ENCODE peak calls at places on chromosomes 13 and 19, in eight cellular contexts. C is upper lobe of right lung, K is stomach, B is transverse colon, P is neuronal stem cell, E is cardiac fibroblast, Z is choroid plexus epithelial cell, Q is HL-60. G is an unnamed sample.
A peak's percentile ranks its signal among the peaks of the same experiment; 100 is the strongest.

GRCh38 chr13:21219044-21219381 is 42.6 kb downstream of the MRPL57 start:
- DNase-seq in C (no peak), B (no peak), P (no peak), K (no peak), Z (no peak), E (no peak), Q (no peak), G (no peak)

GRCh38 chr13:48234652-48235099 is 1.7 kb downstream of the ITM2B start:
- DNase-seq in P (no peak), K (no peak), B (no peak), C (no peak), Z (peak; percentile 23), E (peak; percentile 45), Q (no peak), G (no peak)

GRCh38 chr13:92221916-92222315 is 823.5 kb downstream of the GPC5 start:
- DNase-seq in C (no peak), B (no peak), P (no peak), K (no peak), Z (peak; percentile 32), Q (no peak), E (no peak), G (no peak)

GRCh38 chr19:46862974-46863632 is 2.3 kb downstream of the ARHGAP35 start:
- DNase-seq in P (no peak), Q (no peak), C (peak; percentile 33), K (no peak), B (no peak), Z (no peak), E (no peak), G (no peak)

GRCh38 chr13:94311893-94312292 is 167.6 kb downstream of the DCT start:
- DNase-seq in P (no peak), E (peak; percentile 19), K (no peak), Z (no peak), B (no peak), C (no peak), Q (no peak), G (no peak)

GRCh38 chr13:94479559-94480095 is at the start of gene DCT:
- DNase-seq in B (no peak), K (no peak), Z (no peak), C (no peak), Q (no peak), P (peak; percentile 72), E (no peak), G (no peak)

GRCh38 chr13:48391257-48391656 is 21.7 kb downstream of the LPAR6 start:
- DNase-seq in K (no peak), C (no peak), Q (no peak), Z (no peak), E (no peak), B (no peak), P (no peak), G (no peak)

GRCh38 chr19:8457209-8457608 is 12.4 kb downstream of the HNRNPM start:
- DNase-seq in C (no peak), P (no peak), Z (no peak), B (no peak), Q (no peak), K (no peak), E (no peak), G (no peak)

GRCh38 chr13:90502762-90503161 is 844.7 kb upstream of the MIR17HG start:
- DNase-seq in E (no peak), B (no peak), Q (no peak), C (no peak), Z (no peak), K (no peak), P (no peak), G (no peak)

GRCh38 chr13:31029129-31029528 is 96.7 kb downstream of the TEX26 start:
- DNase-seq in B (no peak), K (no peak), Q (no peak), P (no peak), E (peak; percentile 43), C (no peak), Z (no peak), G (no peak)

GRCh38 chr13:80256352-80256932 is 84.5 kb downstream of the SPRY2 start:
- DNase-seq in K (no peak), P (no peak), C (no peak), Q (no peak), Z (no peak), B (no peak), E (no peak), G (no peak)

GRCh38 chr13:52879950-52880650 is 31.7 kb upstream of the PCDH8 start:
- DNase-seq in C (no peak), Z (no peak), B (no peak), P (no peak), E (no peak), Q (no peak), K (no peak), G (no peak)

GRCh38 chr13:34993470-34993869 is 51.4 kb downstream of the NBEA start:
- DNase-seq in Q (no peak), Z (peak; percentile 33), P (no peak), K (no peak), C (no peak), B (no peak), E (peak; percentile 1), G (peak; percentile 6)

GRCh38 chr13:99050983-99051488 is 73.2 kb upstream of the DOCK9 start:
- DNase-seq in E (no peak), Q (no peak), Z (no peak), C (no peak), K (no peak), B (no peak), P (no peak), G (no peak)

GRCh38 chr13:97298816-97299215 is 76.7 kb downstream of the MBNL2 start:
- DNase-seq in Z (peak; percentile 31), K (no peak), P (no peak), B (no peak), Q (no peak), C (no peak), E (no peak), G (no peak)

GRCh38 chr13:43159007-43159406 is 135.6 kb downstream of the DNAJC15 start:
- DNase-seq in K (no peak), B (no peak), P (no peak), E (peak; percentile 53), Z (peak; percentile 74), Q (no peak), C (no peak), G (peak; percentile 50)

GRCh38 chr19:13150919-13151604 is 851 bp downstream of the IER2 start:
- DNase-seq in Z (no peak), E (no peak), Q (no peak), P (peak; percentile 42), K (no peak), B (no peak), C (no peak), G (no peak)

GRCh38 chr19:30085394-30085793 is 143.4 kb downstream of the URI1 start:
- DNase-seq in E (no peak), C (peak; percentile 47), K (no peak), Z (no peak), B (no peak), P (no peak), Q (no peak), G (no peak)

GRCh38 chr13:111610077-111610476 is 289.6 kb downstream of the TEX29 start:
- DNase-seq in E (no peak), Z (no peak), Q (no peak), P (no peak), C (peak; percentile 20), K (no peak), B (no peak), G (no peak)

GRCh38 chr13:111614009-111614408 is 293.6 kb downstream of the TEX29 start:
- DNase-seq in P (no peak), B (no peak), Q (no peak), K (no peak), Z (no peak), C (no peak), E (no peak), G (no peak)

GRCh38 chr13:111609631-111610030 is 289.2 kb downstream of the TEX29 start:
- DNase-seq in E (no peak), B (no peak), Q (no peak), K (no peak), C (peak; percentile 40), P (no peak), Z (no peak), G (no peak)

GRCh38 chr13:111612918-111613317 is 292.5 kb downstream of the TEX29 start:
- DNase-seq in E (no peak), C (peak; percentile 35), K (no peak), P (no peak), Z (no peak), Q (no peak), B (no peak), G (no peak)

GRCh38 chr13:111610879-111611278 is 290.4 kb downstream of the TEX29 start:
- DNase-seq in E (no peak), K (no peak), Z (no peak), Q (no peak), B (no peak), P (no peak), C (peak; percentile 22), G (no peak)
- H3K4me3 ChIP-seq in E (no peak overlapping the region), K (no peak overlapping the region), Z (no peak overlapping the region), Q (no peak overlapping the region), B (no peak overlapping the region), P (no peak overlapping the region), C (no peak overlapping the region), G (no peak overlapping the region)

GRCh38 chr19:1000591-1001537 is 645 bp downstream of the GRIN3B start:
- DNase-seq in B (no peak), K (no peak), E (no peak), Z (no peak), C (no peak), P (no peak), Q (no peak), G (no peak)
- H3K4me3 ChIP-seq in B (no peak overlapping the region), K (no peak overlapping the region), E (no peak overlapping the region), Z (no peak overlapping the region), C (no peak overlapping the region), P (peak overlapping the region; percentile 88), Q (no peak overlapping the region), G (peak overlapping the region; percentile 34)

DNA sequence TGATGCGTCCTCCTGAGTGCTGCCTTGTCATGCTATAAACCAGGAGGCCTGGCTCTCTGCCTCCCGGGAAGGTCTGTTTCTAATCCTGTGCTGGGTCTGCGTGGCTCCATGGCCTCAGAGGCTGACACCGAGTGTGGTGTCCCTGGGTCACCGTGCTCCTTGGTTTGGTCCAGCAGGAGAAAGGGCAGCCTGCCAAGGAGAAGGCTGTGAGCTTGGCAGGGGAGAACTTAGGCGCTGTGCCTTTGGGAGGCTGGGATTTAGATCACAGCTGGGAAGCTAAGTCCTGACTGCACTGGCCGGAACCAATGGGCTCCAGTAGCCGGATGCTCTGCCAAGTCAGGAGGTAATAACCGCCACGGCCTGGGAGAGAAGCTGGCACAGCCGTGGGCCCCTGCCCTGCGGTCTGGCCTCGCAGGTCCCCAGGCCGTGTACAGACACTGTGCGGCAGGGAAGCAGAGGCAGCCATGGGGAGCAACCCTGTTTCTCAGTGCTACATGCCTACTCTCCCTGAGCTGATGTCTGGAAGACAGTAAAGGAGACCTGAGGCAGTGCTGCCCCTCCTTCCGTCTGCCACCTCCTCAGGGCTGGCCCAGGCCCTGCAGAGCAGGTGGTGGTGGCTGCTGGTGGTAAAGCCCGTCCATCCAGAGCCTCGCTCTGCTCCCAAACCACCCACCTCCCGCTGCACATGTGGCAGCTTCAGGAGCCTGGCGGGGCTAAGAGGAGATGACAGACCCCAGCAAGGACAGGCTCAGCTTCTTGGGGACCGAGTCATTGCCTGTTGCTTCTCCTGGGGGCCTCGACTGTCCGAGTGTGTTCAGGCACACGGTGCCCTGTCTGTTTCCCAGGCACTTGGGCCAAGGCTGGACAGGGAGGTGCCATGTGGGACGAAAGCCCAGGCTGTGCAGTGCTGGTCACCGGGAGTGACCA is 44.9 kb downstream of the C13orf46 start:
- DNase-seq in C (peak; percentile 66), K (peak; percentile 87), P (no peak), E (peak; percentile 65), Q (no peak), B (peak; percentile 46), Z (peak; percentile 60), G (peak; percentile 79)
- H3K4me3 ChIP-seq in C (no peak overlapping the region), K (no peak overlapping the region), P (no peak overlapping the region), E (no peak overlapping the region), Q (no peak overlapping the region), B (no peak overlapping the region), Z (no peak overlapping the region), G (no peak overlapping the region)

GRCh38 chr19:42069619-42070293 is at the start of gene GRIK5:
- DNase-seq in P (no peak), Z (no peak), C (no peak), B (no peak), Q (no peak), K (no peak), E (no peak), G (no peak)
- H3K4me3 ChIP-seq in P (peak within 1 kb of the TSS; percentile 79), Z (no peak within 1 kb of the TSS), C (no peak within 1 kb of the TSS), B (peak within 1 kb of the TSS; percentile 33), Q (no peak within 1 kb of the TSS), K (peak within 1 kb of the TSS; percentile 50), E (no peak within 1 kb of the TSS), G (no peak within 1 kb of the TSS)